ENCODE peak calls at places on chromosomes 5 and 9, in seven cellular contexts. Z, G, L, N, J, V and U are unnamed samples.

GRCh38 chr5:400282-401215 is 42.4 kb upstream of the EXOC3 start:
- DNase-seq in Z (peak), G (no peak), L (no peak), N (no peak), J (peak), V (peak), U (no peak)

GRCh38 chr9:92036411-92036746 is 78.8 kb downstream of the SPTLC1 start:
- DNase-seq in Z (no peak), G (no peak), L (no peak), N (no peak), J (no peak), V (no peak), U (no peak)

GRCh38 chr5:41193462-41194166 is 19.7 kb downstream of the C6 start:
- DNase-seq in Z (peak), G (no peak), L (no peak), N (no peak), J (peak), V (peak), U (no peak)

GRCh38 chr5:138711816-138712215 is 41.4 kb upstream of the CTNNA1 start:
- DNase-seq in Z (no peak), G (no peak), L (no peak), N (no peak), J (no peak), V (no peak), U (no peak)

GRCh38 chr5:144328980-144329379 is 158.3 kb downstream of the KCTD16 start:
- DNase-seq in Z (no peak), G (no peak), L (no peak), N (no peak), J (no peak), V (no peak), U (no peak)

GRCh38 chr9:21836437-21837161 is 34.2 kb downstream of the MTAP start:
- DNase-seq in Z (no peak), G (no peak), L (no peak), N (no peak), J (peak), V (no peak), U (peak)

GRCh38 chr5:81232449-81233079 is 558 bp upstream of the CKMT2 start:
- DNase-seq in Z (peak), G (no peak), L (no peak), N (no peak), J (peak), V (peak), U (peak)

GRCh38 chr5:74816875-74817274 is 49.3 kb downstream of the FAM169A start:
- DNase-seq in Z (no peak), G (no peak), L (no peak), N (no peak), J (no peak), V (no peak), U (no peak)

GRCh38 chr5:8394965-8395364 is 526.0 kb downstream of the MTRR start:
- DNase-seq in Z (no peak), G (no peak), L (no peak), N (no peak), J (no peak), V (no peak), U (no peak)

GRCh38 chr9:86207193-86207592 is 52.3 kb downstream of the C9orf153 start:
- DNase-seq in Z (no peak), G (no peak), L (no peak), N (no peak), J (no peak), V (no peak), U (no peak)

GRCh38 chr9:89137548-89138462 is 40.8 kb downstream of the SHC3 start:
- DNase-seq in Z (no peak), G (no peak), L (no peak), N (no peak), J (peak), V (peak), U (peak)

GRCh38 chr5:153543959-153544470 is 53.5 kb downstream of the GRIA1 start:
- DNase-seq in Z (no peak), G (no peak), L (no peak), N (no peak), J (no peak), V (no peak), U (no peak)